ENCODE peak calls at places on chromosomes 16 and 17, in four cellular contexts. B, Q, A and F are unnamed samples.

GRCh38 chr17:63151981-63152523 is 186.0 kb downstream of the TANC2 start:
- DNase-seq in B (no peak), Q (no peak), A (no peak), F (no peak)

GRCh38 chr17:10046259-10046658 is 141.2 kb upstream of the RCVRN start:
- DNase-seq in B (no peak), Q (no peak), A (no peak), F (no peak)

GRCh38 chr16:22217890-22218730 is 12.0 kb downstream of the EEF2K start:
- DNase-seq in B (no peak), Q (peak), A (no peak), F (no peak)

GRCh38 chr16:66525396-66526180 is 24.3 kb downstream of the TK2 start:
- DNase-seq in B (no peak), Q (no peak), A (no peak), F (no peak)

GRCh38 chr17:2883544-2884203 is 87.4 kb downstream of the RAP1GAP2 start:
- DNase-seq in B (no peak), Q (no peak), A (peak), F (no peak)

GRCh38 chr17:64540118-64540776 is 33.5 kb downstream of the CEP95 start:
- DNase-seq in B (no peak), Q (no peak), A (peak), F (no peak)

GRCh38 chr16:74623846-74624245 is 16.9 kb upstream of the GLG1 start:
- DNase-seq in B (no peak), Q (no peak), A (no peak), F (no peak)

GRCh38 chr16:85463228-85463611 is 149.9 kb upstream of the GSE1 start:
- DNase-seq in B (no peak), Q (peak), A (no peak), F (no peak)

GRCh38 chr17:70945386-70945785 is 776.1 kb downstream of the KCNJ2 start:
- DNase-seq in B (no peak), Q (no peak), A (no peak), F (peak)

GRCh38 chr17:80860101-80860671 is 131.5 kb upstream of the CHMP6 start:
- DNase-seq in B (no peak), Q (no peak), A (no peak), F (no peak)
- TF ChIP-seq ELF4 in B (no peak), Q (no peak), A (no peak), F (no peak)

GRCh38 chr17:30296499-30297038 is 4.8 kb upstream of the BLMH start:
- DNase-seq in B (no peak), Q (no peak), A (no peak), F (no peak)

GRCh38 chr17:30290077-30290476 is 1.7 kb downstream of the BLMH start:
- DNase-seq in B (no peak), Q (no peak), A (no peak), F (no peak)

GRCh38 chr17:30291571-30292489 is at the start of gene BLMH:
- DNase-seq in B (peak), Q (peak), A (peak), F (peak)

GRCh38 chr17:30292490-30292858 is 730 bp upstream of the BLMH start:
- DNase-seq in B (no peak), Q (no peak), A (no peak), F (no peak)

GRCh38 chr17:30290696-30291570 is 811 bp downstream of the BLMH start:
- DNase-seq in B (peak), Q (peak), A (peak), F (peak)
- TF ChIP-seq ELF4 in B (no peak), Q (no peak), A (no peak), F (no peak)

GRCh38 chr17:67515490-67516088 is 138.5 kb downstream of the PITPNC1 start:
- DNase-seq in B (no peak), Q (no peak), A (no peak), F (no peak)
- TF ChIP-seq ELF4 in B (no peak), Q (no peak), A (no peak), F (no peak)

GRCh38 chr17:40361925-40362695 is 2.4 kb downstream of the GJD3 start:
- DNase-seq in B (no peak), Q (no peak), A (no peak), F (no peak)
- TF ChIP-seq ELF4 in B (no peak), Q (no peak), A (no peak), F (no peak)

DNA sequence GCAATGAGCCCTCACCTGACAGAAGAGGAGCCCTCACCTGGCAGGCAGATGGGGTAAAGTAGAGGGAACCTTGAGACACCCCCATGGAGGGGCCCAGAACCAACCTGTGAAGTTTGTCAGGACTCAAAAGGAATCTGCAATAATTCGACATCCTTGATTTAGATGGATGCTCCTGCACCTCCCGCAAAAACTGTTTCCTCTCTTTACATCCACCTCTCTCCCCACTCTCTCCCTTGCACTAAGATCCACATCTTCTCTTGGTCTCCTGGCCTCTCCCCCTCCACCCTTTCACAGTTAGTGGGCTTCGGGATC is 34.9 kb upstream of the RBFOX3 start:
- DNase-seq in B (peak), Q (no peak), A (no peak), F (no peak)
- TF ChIP-seq ELF4 in B (no peak), Q (no peak), A (no peak), F (no peak)

GRCh38 chr16:57998484-57998883 is 2.0 kb downstream of the ZNF319 start:
- DNase-seq in B (no peak), Q (no peak), A (no peak), F (peak)

GRCh38 chr16:57999971-58000705 is at the start of gene ZNF319:
- DNase-seq in B (no peak), Q (peak), A (no peak), F (peak)

GRCh38 chr16:57998992-57999365 is 1.5 kb downstream of the ZNF319 start:
- DNase-seq in B (no peak), Q (no peak), A (no peak), F (no peak)

GRCh38 chr16:58000706-58001676 is at the start of gene USB1:
- DNase-seq in B (peak), Q (peak), A (peak), F (peak)

GRCh38 chr16:57999366-57999970 is 1.0 kb downstream of the ZNF319 start:
- DNase-seq in B (no peak), Q (no peak), A (peak), F (no peak)
- TF ChIP-seq ELF4 in B (no peak), Q (no peak), A (no peak), F (no peak)

GRCh38 chr17:32259596-32259995 is 6.0 kb upstream of the RHBDL3 start:
- DNase-seq in B (no peak), Q (no peak), A (no peak), F (no peak)
- TF ChIP-seq ELF4 in B (no peak), Q (no peak), A (no peak), F (no peak)